ENCODE peak calls at places on chromosomes 5 and 9, in four cellular contexts. Z, F, D and J are unnamed samples.

GRCh38 chr9:113675475-113675941 is 200.6 kb upstream of the ZNF618 start:
- DNase-seq in F (no peak), Z (no peak), D (no peak), J (peak; percentile 43)

GRCh38 chr5:154355141-154355611 is 90.6 kb upstream of the SAP30L start:
- DNase-seq in Z (peak; percentile 38), F (no peak), D (no peak), J (no peak)

GRCh38 chr5:410911-411517 is 32.0 kb upstream of the EXOC3 start:
- DNase-seq in D (no peak), F (no peak), Z (no peak), J (no peak)

GRCh38 chr9:34744295-34745221 is 34.6 kb upstream of the CCL21 start:
- DNase-seq in D (no peak), Z (no peak), F (no peak), J (no peak)

GRCh38 chr9:31103836-31104235 is 1280.6 kb upstream of the ACO1 start:
- DNase-seq in Z (no peak), D (no peak), F (no peak), J (no peak)

GRCh38 chr5:79858097-79858723 is 132.9 kb downstream of the MTX3 start:
- DNase-seq in F (peak; percentile 81), Z (peak; percentile 77), D (peak; percentile 88), J (peak; percentile 80)

GRCh38 chr5:32278403-32278802 is 34.3 kb downstream of the MTMR12 start:
- DNase-seq in D (no peak), Z (no peak), F (no peak), J (no peak)

GRCh38 chr5:171269717-171270116 is 39.3 kb upstream of the TLX3 start:
- DNase-seq in D (no peak), Z (no peak), F (no peak), J (no peak)

GRCh38 chr5:177077335-177077734 is 9.4 kb upstream of the FGFR4 start:
- DNase-seq in F (no peak), Z (no peak), D (no peak), J (no peak)

GRCh38 chr5:131525805-131526204 is 109.2 kb downstream of the RAPGEF6 start:
- DNase-seq in F (no peak), Z (no peak), D (no peak), J (peak; percentile 27)

GRCh38 chr5:95850391-95850894 is 27.9 kb upstream of the GLRX start:
- DNase-seq in Z (no peak), F (no peak), D (no peak), J (no peak)

GRCh38 chr5:129664336-129664937 is 83.5 kb upstream of the MINAR2 start:
- DNase-seq in F (peak; percentile 47), D (peak; percentile 51), Z (peak; percentile 13), J (no peak)

GRCh38 chr5:132044207-132044606 is 16.2 kb upstream of the IL3 start:
- DNase-seq in F (no peak), D (no peak), Z (no peak), J (peak; percentile 58)